ENCODE peak calls at places on chromosomes 13 and 19, in nine cellular contexts. One of them, this sample, is unnamed.
A peak's percentile ranks its signal among the peaks of the same experiment; 100 is the strongest.

GRCh38 chr19:38877781-38878574 is at the start of gene RINL:
- DNase-seq in heart left ventricle: peak; percentile 58
- DNase-seq in tibial artery: no peak
- DNase-seq in thoracic aorta: no peak
- DNase-seq in cardiac muscle cell: no peak
- DNase-seq in adrenal gland: no peak
- DNase-seq in neuronal stem cell: no peak
- DNase-seq in astrocyte: no peak
- DNase-seq in H9: peak; percentile 48
- DNase-seq in this sample: no peak

GRCh38 chr19:4059931-4060620 is 6.6 kb downstream of the ZBTB7A start:
- DNase-seq in heart left ventricle: peak; percentile 86
- DNase-seq in tibial artery: peak; percentile 61
- DNase-seq in thoracic aorta: no peak
- DNase-seq in cardiac muscle cell: peak; percentile 57
- DNase-seq in adrenal gland: peak; percentile 63
- DNase-seq in neuronal stem cell: no peak
- DNase-seq in astrocyte: no peak
- DNase-seq in H9: peak; percentile 32
- DNase-seq in this sample: no peak

GRCh38 chr13:66154981-66155380 is 1075.2 kb downstream of the PCDH9 start:
- DNase-seq in heart left ventricle: no peak
- DNase-seq in tibial artery: no peak
- DNase-seq in thoracic aorta: no peak
- DNase-seq in cardiac muscle cell: peak; percentile 13
- DNase-seq in adrenal gland: no peak
- DNase-seq in neuronal stem cell: no peak
- DNase-seq in astrocyte: peak; percentile 3
- DNase-seq in H9: no peak
- DNase-seq in this sample: no peak

GRCh38 chr19:18995804-18996241 is 37.5 kb downstream of the SUGP2 start:
- DNase-seq in heart left ventricle: no peak
- DNase-seq in tibial artery: no peak
- DNase-seq in thoracic aorta: no peak
- DNase-seq in cardiac muscle cell: peak; percentile 93
- DNase-seq in adrenal gland: peak; percentile 82
- DNase-seq in neuronal stem cell: peak; percentile 38
- DNase-seq in astrocyte: peak; percentile 89
- DNase-seq in H9: peak; percentile 88
- DNase-seq in this sample: peak; percentile 81

GRCh38 chr13:52048516-52048915 is 24.0 kb downstream of the UTP14C start:
- DNase-seq in heart left ventricle: no peak
- DNase-seq in tibial artery: no peak
- DNase-seq in thoracic aorta: no peak
- DNase-seq in cardiac muscle cell: no peak
- DNase-seq in adrenal gland: no peak
- DNase-seq in neuronal stem cell: no peak
- DNase-seq in astrocyte: no peak
- DNase-seq in H9: no peak
- DNase-seq in this sample: no peak

GRCh38 chr13:32791545-32792172 is 205.4 kb downstream of the PDS5B start:
- DNase-seq in heart left ventricle: no peak
- DNase-seq in tibial artery: no peak
- DNase-seq in thoracic aorta: no peak
- DNase-seq in cardiac muscle cell: no peak
- DNase-seq in adrenal gland: no peak
- DNase-seq in neuronal stem cell: no peak
- DNase-seq in astrocyte: no peak
- DNase-seq in H9: no peak
- DNase-seq in this sample: no peak

GRCh38 chr13:100542546-100543156 is 45.9 kb downstream of the GGACT start:
- DNase-seq in heart left ventricle: no peak
- DNase-seq in tibial artery: no peak
- DNase-seq in thoracic aorta: no peak
- DNase-seq in cardiac muscle cell: peak; percentile 50
- DNase-seq in adrenal gland: no peak
- DNase-seq in neuronal stem cell: no peak
- DNase-seq in astrocyte: peak; percentile 25
- DNase-seq in H9: peak; percentile 26
- DNase-seq in this sample: no peak

GRCh38 chr13:82298110-82298509 is 1584.2 kb downstream of the SLITRK1 start:
- DNase-seq in heart left ventricle: no peak
- DNase-seq in tibial artery: no peak
- DNase-seq in thoracic aorta: no peak
- DNase-seq in cardiac muscle cell: no peak
- DNase-seq in adrenal gland: no peak
- DNase-seq in neuronal stem cell: no peak
- DNase-seq in astrocyte: no peak
- DNase-seq in H9: no peak
- DNase-seq in this sample: no peak

GRCh38 chr19:3298853-3299449 is 67.4 kb upstream of the NFIC start:
- DNase-seq in heart left ventricle: no peak
- DNase-seq in tibial artery: no peak
- DNase-seq in thoracic aorta: no peak
- DNase-seq in cardiac muscle cell: no peak
- DNase-seq in adrenal gland: no peak
- DNase-seq in neuronal stem cell: no peak
- DNase-seq in astrocyte: no peak
- DNase-seq in H9: no peak
- DNase-seq in this sample: no peak

GRCh38 chr19:4186087-4186993 is 3.9 kb downstream of the ANKRD24 start:
- DNase-seq in heart left ventricle: no peak
- DNase-seq in tibial artery: peak; percentile 41
- DNase-seq in thoracic aorta: no peak
- DNase-seq in cardiac muscle cell: peak; percentile 79
- DNase-seq in adrenal gland: peak; percentile 82
- DNase-seq in neuronal stem cell: peak; percentile 83
- DNase-seq in astrocyte: peak; percentile 15
- DNase-seq in H9: peak; percentile 93
- DNase-seq in this sample: peak; percentile 84

GRCh38 chr13:84430015-84430414 is 547.7 kb upstream of the SLITRK1 start:
- DNase-seq in heart left ventricle: no peak
- DNase-seq in tibial artery: no peak
- DNase-seq in thoracic aorta: no peak
- DNase-seq in cardiac muscle cell: peak; percentile 30
- DNase-seq in adrenal gland: no peak
- DNase-seq in neuronal stem cell: no peak
- DNase-seq in astrocyte: peak; percentile 86
- DNase-seq in H9: no peak
- DNase-seq in this sample: no peak

GRCh38 chr19:19563348-19563848 is 25.3 kb downstream of the CILP2 start:
- DNase-seq in heart left ventricle: peak; percentile 51
- DNase-seq in tibial artery: no peak
- DNase-seq in thoracic aorta: no peak
- DNase-seq in cardiac muscle cell: no peak
- DNase-seq in adrenal gland: no peak
- DNase-seq in neuronal stem cell: no peak
- DNase-seq in astrocyte: no peak
- DNase-seq in H9: no peak
- DNase-seq in this sample: no peak

GRCh38 chr19:45303269-45304060 is 19.2 kb downstream of the CKM start:
- DNase-seq in heart left ventricle: no peak
- DNase-seq in tibial artery: no peak
- DNase-seq in thoracic aorta: no peak
- DNase-seq in cardiac muscle cell: no peak
- DNase-seq in adrenal gland: no peak
- DNase-seq in neuronal stem cell: no peak
- DNase-seq in astrocyte: no peak
- DNase-seq in H9: no peak
- DNase-seq in this sample: no peak

GRCh38 chr19:48784527-48784926 is 26.3 kb downstream of the BCAT2 start:
- DNase-seq in heart left ventricle: no peak
- DNase-seq in tibial artery: no peak
- DNase-seq in thoracic aorta: no peak
- DNase-seq in cardiac muscle cell: peak; percentile 48
- DNase-seq in adrenal gland: no peak
- DNase-seq in neuronal stem cell: no peak
- DNase-seq in astrocyte: no peak
- DNase-seq in H9: no peak
- DNase-seq in this sample: no peak

GRCh38 chr19:5250127-5250659 is 90.4 kb downstream of the PTPRS start:
- DNase-seq in heart left ventricle: peak; percentile 84
- DNase-seq in tibial artery: peak; percentile 41
- DNase-seq in thoracic aorta: peak; percentile 53
- DNase-seq in cardiac muscle cell: no peak
- DNase-seq in adrenal gland: peak; percentile 95
- DNase-seq in neuronal stem cell: no peak
- DNase-seq in astrocyte: no peak
- DNase-seq in H9: no peak
- DNase-seq in this sample: no peak

GRCh38 chr13:111658150-111659100 is 338.0 kb downstream of the TEX29 start:
- DNase-seq in heart left ventricle: no peak
- DNase-seq in tibial artery: no peak
- DNase-seq in thoracic aorta: no peak
- DNase-seq in cardiac muscle cell: no peak
- DNase-seq in adrenal gland: no peak
- DNase-seq in neuronal stem cell: peak; percentile 76
- DNase-seq in astrocyte: no peak
- DNase-seq in H9: peak; percentile 65
- DNase-seq in this sample: no peak

GRCh38 chr13:50914848-50915247 is 5.3 kb downstream of the RNASEH2B start:
- DNase-seq in heart left ventricle: no peak
- DNase-seq in tibial artery: no peak
- DNase-seq in thoracic aorta: no peak
- DNase-seq in cardiac muscle cell: peak; percentile 18
- DNase-seq in adrenal gland: no peak
- DNase-seq in neuronal stem cell: no peak
- DNase-seq in astrocyte: peak; percentile 48
- DNase-seq in H9: no peak
- DNase-seq in this sample: no peak

GRCh38 chr19:16301999-16302694 is 22.5 kb upstream of the KLF2 start:
- DNase-seq in heart left ventricle: no peak
- DNase-seq in tibial artery: no peak
- DNase-seq in thoracic aorta: no peak
- DNase-seq in cardiac muscle cell: no peak
- DNase-seq in adrenal gland: peak; percentile 57
- DNase-seq in neuronal stem cell: no peak
- DNase-seq in astrocyte: peak; percentile 64
- DNase-seq in H9: no peak
- DNase-seq in this sample: peak; percentile 53

GRCh38 chr13:48571121-48571901 is 38.4 kb upstream of the RCBTB2 start:
- DNase-seq in heart left ventricle: no peak
- DNase-seq in tibial artery: peak; percentile 35
- DNase-seq in thoracic aorta: no peak
- DNase-seq in cardiac muscle cell: peak; percentile 83
- DNase-seq in adrenal gland: no peak
- DNase-seq in neuronal stem cell: no peak
- DNase-seq in astrocyte: peak; percentile 74
- DNase-seq in H9: no peak
- DNase-seq in this sample: peak; percentile 58

GRCh38 chr19:19372656-19373416 is 32.6 kb upstream of the GATAD2A start:
- DNase-seq in heart left ventricle: peak; percentile 84
- DNase-seq in tibial artery: peak; percentile 68
- DNase-seq in thoracic aorta: no peak
- DNase-seq in cardiac muscle cell: peak; percentile 61
- DNase-seq in adrenal gland: peak; percentile 74
- DNase-seq in neuronal stem cell: no peak
- DNase-seq in astrocyte: no peak
- DNase-seq in H9: peak; percentile 72
- DNase-seq in this sample: peak; percentile 78

GRCh38 chr13:21685485-21686064 is 14.7 kb downstream of the FGF9 start:
- DNase-seq in heart left ventricle: no peak
- DNase-seq in tibial artery: no peak
- DNase-seq in thoracic aorta: no peak
- DNase-seq in cardiac muscle cell: no peak
- DNase-seq in adrenal gland: no peak
- DNase-seq in neuronal stem cell: no peak
- DNase-seq in astrocyte: no peak
- DNase-seq in H9: no peak
- DNase-seq in this sample: no peak
- H3K4me1 ChIP-seq in heart left ventricle: peaks cover 9% of the 10 kb centered on the region
- H3K4me1 ChIP-seq in tibial artery: no peaks in the 10 kb centered on the region
- H3K4me1 ChIP-seq in thoracic aorta: no peaks in the 10 kb centered on the region
- H3K4me1 ChIP-seq in cardiac muscle cell: peaks cover 10% of the 10 kb centered on the region
- H3K4me1 ChIP-seq in adrenal gland: no peaks in the 10 kb centered on the region
- H3K4me1 ChIP-seq in neuronal stem cell: peaks cover 4% of the 10 kb centered on the region
- H3K4me1 ChIP-seq in astrocyte: peaks cover 4% of the 10 kb centered on the region
- H3K4me1 ChIP-seq in H9: no peaks in the 10 kb centered on the region
- H3K4me1 ChIP-seq in this sample: peaks cover 4% of the 10 kb centered on the region

DNA sequence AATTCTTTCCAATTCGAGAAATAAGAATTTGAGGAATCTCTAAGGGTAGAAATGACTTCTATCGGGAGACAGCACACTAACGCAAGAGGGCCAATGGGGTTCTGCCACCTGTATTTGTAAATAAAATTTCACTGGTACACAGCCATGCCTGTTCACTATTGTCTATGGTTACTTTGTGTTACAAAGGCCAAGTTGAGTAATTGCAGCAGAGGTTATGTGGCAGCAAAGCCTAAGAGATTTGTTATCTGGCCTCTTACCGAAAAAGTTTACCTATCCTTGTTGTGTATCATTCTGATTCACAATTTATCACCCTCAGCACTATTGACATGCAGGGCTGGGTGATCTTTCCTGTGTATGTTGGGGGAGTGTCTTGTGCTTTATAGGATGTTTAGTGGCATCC is 278.0 kb downstream of the KLF5 start:
- DNase-seq in heart left ventricle: no peak
- DNase-seq in tibial artery: no peak
- DNase-seq in thoracic aorta: no peak
- DNase-seq in cardiac muscle cell: no peak
- DNase-seq in adrenal gland: no peak
- DNase-seq in neuronal stem cell: no peak
- DNase-seq in astrocyte: no peak
- DNase-seq in H9: no peak
- DNase-seq in this sample: no peak
- H3K27ac ChIP-seq in heart left ventricle: no peak overlapping the region
- H3K27ac ChIP-seq in tibial artery: no peak overlapping the region
- H3K27ac ChIP-seq in thoracic aorta: no peak overlapping the region
- H3K27ac ChIP-seq in cardiac muscle cell: no peak overlapping the region
- H3K27ac ChIP-seq in adrenal gland: no peak overlapping the region
- H3K27ac ChIP-seq in neuronal stem cell: no peak overlapping the region
- H3K27ac ChIP-seq in astrocyte: no peak overlapping the region
- H3K27ac ChIP-seq in H9: no peak overlapping the region
- H3K27ac ChIP-seq in this sample: no peak overlapping the region

GRCh38 chr13:23673354-23673753 is 103.1 kb downstream of the TNFRSF19 start:
- DNase-seq in heart left ventricle: no peak
- DNase-seq in tibial artery: no peak
- DNase-seq in thoracic aorta: no peak
- DNase-seq in cardiac muscle cell: peak; percentile 81
- DNase-seq in adrenal gland: no peak
- DNase-seq in neuronal stem cell: no peak
- DNase-seq in astrocyte: peak; percentile 99
- DNase-seq in H9: no peak
- DNase-seq in this sample: peak; percentile 36
- H3K4me1 ChIP-seq in heart left ventricle: peaks cover 19% of the 10 kb centered on the region
- H3K4me1 ChIP-seq in tibial artery: no peaks in the 10 kb centered on the region
- H3K4me1 ChIP-seq in thoracic aorta: no peaks in the 10 kb centered on the region
- H3K4me1 ChIP-seq in cardiac muscle cell: no peaks in the 10 kb centered on the region
- H3K4me1 ChIP-seq in adrenal gland: no peaks in the 10 kb centered on the region
- H3K4me1 ChIP-seq in neuronal stem cell: peaks cover 9% of the 10 kb centered on the region
- H3K4me1 ChIP-seq in astrocyte: peaks cover 47% of the 10 kb centered on the region
- H3K4me1 ChIP-seq in H9: peaks cover 2% of the 10 kb centered on the region
- H3K4me1 ChIP-seq in this sample: peaks cover 28% of the 10 kb centered on the region

DNA sequence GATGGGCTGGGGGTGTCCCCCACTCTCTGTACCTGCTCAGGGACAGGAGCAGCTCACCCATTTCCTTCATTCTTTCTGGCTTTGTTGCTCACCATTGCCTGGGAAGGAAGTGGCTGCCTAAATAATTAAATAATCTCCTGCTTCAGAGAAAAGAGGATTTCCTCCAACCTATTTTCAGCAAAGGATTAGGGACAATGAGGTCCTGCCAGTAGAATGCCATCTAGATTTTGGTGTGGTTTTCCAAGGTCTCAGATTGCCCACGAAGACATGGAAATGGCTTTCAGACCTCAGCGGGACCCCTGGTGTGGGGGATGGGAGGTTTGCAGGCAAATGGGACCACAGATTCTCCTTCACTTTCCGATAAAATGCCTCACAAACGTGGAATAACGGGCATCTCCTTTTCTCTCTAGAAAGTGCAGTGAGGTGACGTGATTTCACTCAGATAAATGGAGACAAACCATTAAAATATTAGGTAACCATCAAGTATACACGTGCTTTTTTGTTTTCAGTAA is 14.9 kb downstream of the ATP11A start:
- DNase-seq in heart left ventricle: no peak
- DNase-seq in tibial artery: no peak
- DNase-seq in thoracic aorta: no peak
- DNase-seq in cardiac muscle cell: no peak
- DNase-seq in adrenal gland: no peak
- DNase-seq in neuronal stem cell: no peak
- DNase-seq in astrocyte: no peak
- DNase-seq in H9: peak; percentile 14
- DNase-seq in this sample: no peak
- H3K27ac ChIP-seq in heart left ventricle: peak overlapping the region; percentile 74
- H3K27ac ChIP-seq in tibial artery: no peak overlapping the region
- H3K27ac ChIP-seq in thoracic aorta: no peak overlapping the region
- H3K27ac ChIP-seq in cardiac muscle cell: peak overlapping the region; percentile 70
- H3K27ac ChIP-seq in adrenal gland: peak overlapping the region; percentile 65
- H3K27ac ChIP-seq in neuronal stem cell: no peak overlapping the region
- H3K27ac ChIP-seq in astrocyte: no peak overlapping the region
- H3K27ac ChIP-seq in H9: no peak overlapping the region
- H3K27ac ChIP-seq in this sample: no peak overlapping the region